ENCODE peak calls at places on chromosome 10, in five cellular contexts. A is esophagus squamous epithelium, Q is PC-3, R is iris pigment epithelial cell, I is AG04450. U is an unnamed sample.

GRCh38 chr10:116139886-116140285 is 133.1 kb downstream of the GFRA1 start:
- DNase-seq in A (no peak), Q (no peak), R (no peak), I (no peak), U (no peak)

GRCh38 chr10:12042409-12042796 is 206 bp downstream of the UPF2 start:
- DNase-seq in A (no peak), Q (no peak), R (peak), I (no peak), U (no peak)

GRCh38 chr10:80319318-80319717 is 29.9 kb upstream of the MAT1A start:
- DNase-seq in A (no peak), Q (no peak), R (no peak), I (no peak), U (no peak)

GRCh38 chr10:52488606-52489485 is 174.8 kb downstream of the DKK1 start:
- DNase-seq in A (no peak), Q (peak), R (peak), I (no peak), U (no peak)

GRCh38 chr10:100072514-100072913 is 9.2 kb downstream of the CPN1 start:
- DNase-seq in A (no peak), Q (peak), R (no peak), I (no peak), U (no peak)

GRCh38 chr10:103757531-103758293 is 97.7 kb downstream of the SH3PXD2A start:
- DNase-seq in A (no peak), Q (peak), R (peak), I (peak), U (no peak)

GRCh38 chr10:13943735-13944398 is 357.1 kb downstream of the PRPF18 start:
- DNase-seq in A (no peak), Q (peak), R (no peak), I (no peak), U (no peak)

GRCh38 chr10:72234560-72235095 is 18.6 kb upstream of the ASCC1 start:
- DNase-seq in A (no peak), Q (no peak), R (no peak), I (no peak), U (no peak)

GRCh38 chr10:94308866-94309265 is 53.9 kb downstream of the NOC3L start:
- DNase-seq in A (no peak), Q (no peak), R (peak), I (no peak), U (no peak)

GRCh38 chr10:92598321-92598720 is 5.4 kb downstream of the KIF11 start:
- DNase-seq in A (no peak), Q (no peak), R (no peak), I (no peak), U (no peak)

GRCh38 chr10:125155101-125155500 is 5.3 kb downstream of the CTBP2 start:
- DNase-seq in A (no peak), Q (no peak), R (peak), I (no peak), U (no peak)

GRCh38 chr10:48523212-48523819 is 81.6 kb downstream of the ARHGAP22 start:
- DNase-seq in A (no peak), Q (peak), R (peak), I (peak), U (no peak)

GRCh38 chr10:129626801-129627434 is 159.9 kb downstream of the MGMT start:
- DNase-seq in A (no peak), Q (no peak), R (no peak), I (no peak), U (no peak)

GRCh38 chr10:54133201-54133600 is 667.8 kb downstream of the PCDH15 start:
- DNase-seq in A (no peak), Q (peak), R (no peak), I (no peak), U (no peak)

GRCh38 chr10:78197628-78198272 is 164.1 kb downstream of the RPS24 start:
- DNase-seq in A (no peak), Q (no peak), R (no peak), I (no peak), U (no peak)

GRCh38 chr10:28906934-28907333 is 229.6 kb downstream of the BAMBI start:
- DNase-seq in A (no peak), Q (peak), R (peak), I (no peak), U (no peak)

GRCh38 chr10:30127120-30127541 is 67.7 kb upstream of the JCAD start:
- DNase-seq in A (no peak), Q (no peak), R (peak), I (no peak), U (no peak)

GRCh38 chr10:26475448-26475847 is 37.3 kb downstream of the APBB1IP start:
- DNase-seq in A (no peak), Q (no peak), R (no peak), I (no peak), U (no peak)

GRCh38 chr10:5595591-5596590 is 70.5 kb downstream of the ASB13 start:
- DNase-seq in A (no peak), Q (peak), R (peak), I (peak), U (no peak)

GRCh38 chr10:122446668-122447410 is 7.6 kb upstream of the ARMS2 start:
- DNase-seq in A (no peak), Q (no peak), R (peak), I (no peak), U (no peak)

GRCh38 chr10:44343836-44344235 is 41.1 kb downstream of the CXCL12 start:
- DNase-seq in A (no peak), Q (no peak), R (no peak), I (no peak), U (no peak)

GRCh38 chr10:3775671-3776551 is 9.1 kb downstream of the KLF6 start:
- DNase-seq in A (no peak), Q (peak), R (peak), I (no peak), U (no peak)

GRCh38 chr10:86317949-86318725 is 48.5 kb downstream of the GRID1 start:
- DNase-seq in A (no peak), Q (no peak), R (no peak), I (no peak), U (no peak)

GRCh38 chr10:106705576-106706526 is 458.7 kb downstream of the SORCS1 start:
- DNase-seq in A (no peak), Q (peak), R (peak), I (peak), U (no peak)

GRCh38 chr10:27865221-27865635 is 119.6 kb upstream of the MKX start:
- DNase-seq in A (no peak), Q (peak), R (peak), I (no peak), U (no peak)

GRCh38 chr10:132592790-132593788 is 55.5 kb downstream of the INPP5A start:
- DNase-seq in A (no peak), Q (no peak), R (peak), I (no peak), U (no peak)

GRCh38 chr10:47438857-47439474 is 44.9 kb downstream of the ANXA8 start:
- DNase-seq in A (no peak), Q (peak), R (peak), I (peak), U (no peak)

GRCh38 chr10:94430705-94431104 is 28.4 kb downstream of the TBC1D12 start:
- DNase-seq in A (no peak), Q (no peak), R (peak), I (no peak), U (no peak)